ENCODE peak calls at places on chromosomes 5 and 9, in six cellular contexts. One of them, this sample, is unnamed.

GRCh38 chr5:75916144-75916543 is 167.0 kb upstream of the SV2C start:
- DNase-seq in fibroblast of the conjunctiva: no peak
- DNase-seq in activated CD8-positive, alpha-beta memory T cell treated with anti-CD3 and anti-CD28 coated beads for 1 hour: no peak
- DNase-seq in stimulated activated naive B cell treated with anti-CD40 and anti-IgM and Interleukin-4, amounts not matched to agents 10 μg/mL and 1 μg/mL and 100 μg/mL, for 72 hours: no peak
- DNase-seq in cardiac muscle cell: no peak
- DNase-seq in ELR: no peak
- DNase-seq in this sample: no peak

GRCh38 chr9:122059214-122059978 is 33.7 kb downstream of the TTLL11 start:
- DNase-seq in fibroblast of the conjunctiva: no peak
- DNase-seq in ELR: no peak
- DNase-seq in cardiac muscle cell: no peak
- DNase-seq in activated CD8-positive, alpha-beta memory T cell treated with anti-CD3 and anti-CD28 coated beads for 1 hour: no peak
- DNase-seq in stimulated activated naive B cell treated with anti-CD40 and anti-IgM and Interleukin-4, amounts not matched to agents 10 μg/mL and 1 μg/mL and 100 μg/mL, for 72 hours: no peak
- DNase-seq in this sample: no peak

GRCh38 chr5:141475625-141476131 is at the start of gene PCDHGC3:
- DNase-seq in cardiac muscle cell: peak
- DNase-seq in ELR: peak
- DNase-seq in activated CD8-positive, alpha-beta memory T cell treated with anti-CD3 and anti-CD28 coated beads for 1 hour: no peak
- DNase-seq in stimulated activated naive B cell treated with anti-CD40 and anti-IgM and Interleukin-4, amounts not matched to agents 10 μg/mL and 1 μg/mL and 100 μg/mL, for 72 hours: peak
- DNase-seq in fibroblast of the conjunctiva: peak
- DNase-seq in this sample: peak

GRCh38 chr9:121567142-121568100 is 67.8 kb upstream of the GGTA1 start:
- DNase-seq in activated CD8-positive, alpha-beta memory T cell treated with anti-CD3 and anti-CD28 coated beads for 1 hour: no peak
- DNase-seq in ELR: no peak
- DNase-seq in stimulated activated naive B cell treated with anti-CD40 and anti-IgM and Interleukin-4, amounts not matched to agents 10 μg/mL and 1 μg/mL and 100 μg/mL, for 72 hours: no peak
- DNase-seq in fibroblast of the conjunctiva: no peak
- DNase-seq in cardiac muscle cell: peak
- DNase-seq in this sample: no peak

GRCh38 chr5:92265804-92266203 is 882.7 kb upstream of the ARRDC3 start:
- DNase-seq in ELR: no peak
- DNase-seq in activated CD8-positive, alpha-beta memory T cell treated with anti-CD3 and anti-CD28 coated beads for 1 hour: no peak
- DNase-seq in stimulated activated naive B cell treated with anti-CD40 and anti-IgM and Interleukin-4, amounts not matched to agents 10 μg/mL and 1 μg/mL and 100 μg/mL, for 72 hours: no peak
- DNase-seq in cardiac muscle cell: no peak
- DNase-seq in fibroblast of the conjunctiva: no peak
- DNase-seq in this sample: no peak

GRCh38 chr9:20544953-20545622 is 77.2 kb downstream of the MLLT3 start:
- DNase-seq in cardiac muscle cell: no peak
- DNase-seq in ELR: no peak
- DNase-seq in fibroblast of the conjunctiva: no peak
- DNase-seq in activated CD8-positive, alpha-beta memory T cell treated with anti-CD3 and anti-CD28 coated beads for 1 hour: no peak
- DNase-seq in stimulated activated naive B cell treated with anti-CD40 and anti-IgM and Interleukin-4, amounts not matched to agents 10 μg/mL and 1 μg/mL and 100 μg/mL, for 72 hours: no peak
- DNase-seq in this sample: no peak

GRCh38 chr5:171308453-171309275 is at the start of gene TLX3:
- DNase-seq in activated CD8-positive, alpha-beta memory T cell treated with anti-CD3 and anti-CD28 coated beads for 1 hour: no peak
- DNase-seq in stimulated activated naive B cell treated with anti-CD40 and anti-IgM and Interleukin-4, amounts not matched to agents 10 μg/mL and 1 μg/mL and 100 μg/mL, for 72 hours: no peak
- DNase-seq in ELR: no peak
- DNase-seq in fibroblast of the conjunctiva: no peak
- DNase-seq in cardiac muscle cell: peak
- DNase-seq in this sample: no peak

GRCh38 chr5:107502711-107503110 is 168.0 kb downstream of the EFNA5 start:
- DNase-seq in fibroblast of the conjunctiva: no peak
- DNase-seq in cardiac muscle cell: no peak
- DNase-seq in stimulated activated naive B cell treated with anti-CD40 and anti-IgM and Interleukin-4, amounts not matched to agents 10 μg/mL and 1 μg/mL and 100 μg/mL, for 72 hours: no peak
- DNase-seq in ELR: no peak
- DNase-seq in activated CD8-positive, alpha-beta memory T cell treated with anti-CD3 and anti-CD28 coated beads for 1 hour: no peak
- DNase-seq in this sample: no peak

GRCh38 chr5:43428034-43428712 is 16.0 kb upstream of the CCL28 start:
- DNase-seq in fibroblast of the conjunctiva: no peak
- DNase-seq in activated CD8-positive, alpha-beta memory T cell treated with anti-CD3 and anti-CD28 coated beads for 1 hour: no peak
- DNase-seq in ELR: peak
- DNase-seq in cardiac muscle cell: no peak
- DNase-seq in stimulated activated naive B cell treated with anti-CD40 and anti-IgM and Interleukin-4, amounts not matched to agents 10 μg/mL and 1 μg/mL and 100 μg/mL, for 72 hours: no peak
- DNase-seq in this sample: no peak

GRCh38 chr5:132476853-132477729 is 13.5 kb downstream of the IRF1 start:
- DNase-seq in fibroblast of the conjunctiva: no peak
- DNase-seq in activated CD8-positive, alpha-beta memory T cell treated with anti-CD3 and anti-CD28 coated beads for 1 hour: no peak
- DNase-seq in stimulated activated naive B cell treated with anti-CD40 and anti-IgM and Interleukin-4, amounts not matched to agents 10 μg/mL and 1 μg/mL and 100 μg/mL, for 72 hours: no peak
- DNase-seq in cardiac muscle cell: no peak
- DNase-seq in ELR: no peak
- DNase-seq in this sample: no peak

GRCh38 chr9:134419684-134420076 is 93.4 kb downstream of the RXRA start:
- DNase-seq in stimulated activated naive B cell treated with anti-CD40 and anti-IgM and Interleukin-4, amounts not matched to agents 10 μg/mL and 1 μg/mL and 100 μg/mL, for 72 hours: no peak
- DNase-seq in ELR: peak
- DNase-seq in fibroblast of the conjunctiva: no peak
- DNase-seq in activated CD8-positive, alpha-beta memory T cell treated with anti-CD3 and anti-CD28 coated beads for 1 hour: no peak
- DNase-seq in cardiac muscle cell: no peak
- DNase-seq in this sample: no peak

GRCh38 chr5:148398698-148399121 is 15.0 kb downstream of the FBXO38 start:
- DNase-seq in ELR: no peak
- DNase-seq in cardiac muscle cell: no peak
- DNase-seq in activated CD8-positive, alpha-beta memory T cell treated with anti-CD3 and anti-CD28 coated beads for 1 hour: no peak
- DNase-seq in stimulated activated naive B cell treated with anti-CD40 and anti-IgM and Interleukin-4, amounts not matched to agents 10 μg/mL and 1 μg/mL and 100 μg/mL, for 72 hours: no peak
- DNase-seq in fibroblast of the conjunctiva: no peak
- DNase-seq in this sample: no peak

GRCh38 chr5:83827111-83827541 is 106.5 kb upstream of the HAPLN1 start:
- DNase-seq in stimulated activated naive B cell treated with anti-CD40 and anti-IgM and Interleukin-4, amounts not matched to agents 10 μg/mL and 1 μg/mL and 100 μg/mL, for 72 hours: no peak
- DNase-seq in fibroblast of the conjunctiva: peak
- DNase-seq in ELR: peak
- DNase-seq in cardiac muscle cell: no peak
- DNase-seq in activated CD8-positive, alpha-beta memory T cell treated with anti-CD3 and anti-CD28 coated beads for 1 hour: no peak
- DNase-seq in this sample: no peak

GRCh38 chr5:119338326-119338957 is 17.4 kb upstream of the TNFAIP8 start:
- DNase-seq in fibroblast of the conjunctiva: no peak
- DNase-seq in stimulated activated naive B cell treated with anti-CD40 and anti-IgM and Interleukin-4, amounts not matched to agents 10 μg/mL and 1 μg/mL and 100 μg/mL, for 72 hours: no peak
- DNase-seq in cardiac muscle cell: no peak
- DNase-seq in ELR: no peak
- DNase-seq in activated CD8-positive, alpha-beta memory T cell treated with anti-CD3 and anti-CD28 coated beads for 1 hour: no peak
- DNase-seq in this sample: no peak

GRCh38 chr5:35832757-35833156 is 23.9 kb upstream of the IL7R start:
- DNase-seq in cardiac muscle cell: no peak
- DNase-seq in activated CD8-positive, alpha-beta memory T cell treated with anti-CD3 and anti-CD28 coated beads for 1 hour: no peak
- DNase-seq in fibroblast of the conjunctiva: no peak
- DNase-seq in stimulated activated naive B cell treated with anti-CD40 and anti-IgM and Interleukin-4, amounts not matched to agents 10 μg/mL and 1 μg/mL and 100 μg/mL, for 72 hours: no peak
- DNase-seq in ELR: no peak
- DNase-seq in this sample: no peak

GRCh38 chr9:14021871-14022525 is 291.9 kb downstream of the NFIB start:
- DNase-seq in activated CD8-positive, alpha-beta memory T cell treated with anti-CD3 and anti-CD28 coated beads for 1 hour: no peak
- DNase-seq in cardiac muscle cell: no peak
- DNase-seq in ELR: no peak
- DNase-seq in fibroblast of the conjunctiva: peak
- DNase-seq in stimulated activated naive B cell treated with anti-CD40 and anti-IgM and Interleukin-4, amounts not matched to agents 10 μg/mL and 1 μg/mL and 100 μg/mL, for 72 hours: no peak
- DNase-seq in this sample: no peak

GRCh38 chr9:92463989-92464388 is 18.3 kb downstream of the ASPN start:
- DNase-seq in ELR: peak
- DNase-seq in activated CD8-positive, alpha-beta memory T cell treated with anti-CD3 and anti-CD28 coated beads for 1 hour: no peak
- DNase-seq in fibroblast of the conjunctiva: peak
- DNase-seq in stimulated activated naive B cell treated with anti-CD40 and anti-IgM and Interleukin-4, amounts not matched to agents 10 μg/mL and 1 μg/mL and 100 μg/mL, for 72 hours: no peak
- DNase-seq in cardiac muscle cell: no peak
- DNase-seq in this sample: no peak

GRCh38 chr5:174371600-174372094 is 326.1 kb downstream of the NSG2 start:
- DNase-seq in fibroblast of the conjunctiva: no peak
- DNase-seq in activated CD8-positive, alpha-beta memory T cell treated with anti-CD3 and anti-CD28 coated beads for 1 hour: no peak
- DNase-seq in ELR: peak
- DNase-seq in stimulated activated naive B cell treated with anti-CD40 and anti-IgM and Interleukin-4, amounts not matched to agents 10 μg/mL and 1 μg/mL and 100 μg/mL, for 72 hours: no peak
- DNase-seq in cardiac muscle cell: no peak
- DNase-seq in this sample: no peak

GRCh38 chr5:17012289-17012688 is 76.2 kb upstream of the MYO10 start:
- DNase-seq in stimulated activated naive B cell treated with anti-CD40 and anti-IgM and Interleukin-4, amounts not matched to agents 10 μg/mL and 1 μg/mL and 100 μg/mL, for 72 hours: no peak
- DNase-seq in fibroblast of the conjunctiva: no peak
- DNase-seq in activated CD8-positive, alpha-beta memory T cell treated with anti-CD3 and anti-CD28 coated beads for 1 hour: no peak
- DNase-seq in cardiac muscle cell: no peak
- DNase-seq in ELR: peak
- DNase-seq in this sample: no peak

GRCh38 chr9:122232907-122233306 is 4.2 kb upstream of the LHX6 start:
- DNase-seq in stimulated activated naive B cell treated with anti-CD40 and anti-IgM and Interleukin-4, amounts not matched to agents 10 μg/mL and 1 μg/mL and 100 μg/mL, for 72 hours: no peak
- DNase-seq in activated CD8-positive, alpha-beta memory T cell treated with anti-CD3 and anti-CD28 coated beads for 1 hour: no peak
- DNase-seq in fibroblast of the conjunctiva: no peak
- DNase-seq in ELR: no peak
- DNase-seq in cardiac muscle cell: no peak
- DNase-seq in this sample: no peak

GRCh38 chr9:83392228-83392627 is 146.0 kb downstream of the FRMD3 start:
- DNase-seq in stimulated activated naive B cell treated with anti-CD40 and anti-IgM and Interleukin-4, amounts not matched to agents 10 μg/mL and 1 μg/mL and 100 μg/mL, for 72 hours: no peak
- DNase-seq in activated CD8-positive, alpha-beta memory T cell treated with anti-CD3 and anti-CD28 coated beads for 1 hour: no peak
- DNase-seq in ELR: no peak
- DNase-seq in fibroblast of the conjunctiva: no peak
- DNase-seq in cardiac muscle cell: no peak
- DNase-seq in this sample: no peak